ENCODE peak calls at places on chromosomes 4 and X, in seven cellular contexts. D, I, X, A, K, G and N are unnamed samples. For H3K4me1, the result is how much of the 10 kb centered on the place peaks cover.

GRCh38 chr4:121370729-121371325 is 10.0 kb downstream of the QRFPR start:
- DNase-seq in A (peak), G (no peak), K (no peak), I (peak), D (peak), X (peak), N (peak)

GRCh38 chr4:48665555-48666186 is 114.4 kb downstream of the FRYL start:
- DNase-seq in A (no peak), I (no peak), X (no peak), D (no peak), K (peak), G (no peak), N (no peak)

GRCh38 chr4:82428526-82428968 is 1.7 kb downstream of the HNRNPDL start:
- DNase-seq in X (no peak), K (no peak), A (no peak), I (no peak), G (no peak), D (no peak), N (no peak)

GRCh38 chr4:147461161-147461560 is 19.7 kb upstream of the EDNRA start:
- DNase-seq in I (no peak), D (no peak), A (no peak), K (peak), G (no peak), X (no peak), N (no peak)

GRCh38 chr4:22480928-22481327 is 34.9 kb downstream of the ADGRA3 start:
- DNase-seq in A (no peak), D (no peak), I (no peak), G (no peak), K (no peak), X (no peak), N (no peak)

GRCh38 chr4:142516686-142517145 is 329.4 kb downstream of the INPP4B start:
- DNase-seq in G (no peak), A (no peak), K (peak), X (no peak), I (no peak), D (no peak), N (peak)

GRCh38 chr4:185809517-185810071 is 2.4 kb downstream of the SORBS2 start:
- DNase-seq in I (no peak), X (no peak), K (no peak), G (no peak), D (no peak), A (no peak), N (no peak)

GRCh38 chr4:108393870-108394269 is 225.1 kb upstream of the LEF1 start:
- DNase-seq in X (no peak), K (no peak), I (no peak), D (no peak), G (no peak), A (no peak), N (no peak)

GRCh38 chrX:12239356-12240082 is 101.2 kb downstream of the FRMPD4 start:
- DNase-seq in I (no peak), A (no peak), D (no peak), K (no peak), X (no peak), G (no peak), N (peak)

GRCh38 chrX:44306336-44306735 is 37.1 kb downstream of the EFHC2 start:
- DNase-seq in I (no peak), D (peak), G (no peak), K (peak), X (peak), A (no peak), N (peak)

GRCh38 chr4:135267148-135267878 is 1065.7 kb upstream of the PABPC4L start:
- DNase-seq in K (peak), I (no peak), G (no peak), X (no peak), A (no peak), D (no peak), N (no peak)

GRCh38 chr4:184267206-184267608 is 49.5 kb upstream of the ENPP6 start:
- DNase-seq in G (no peak), D (no peak), K (no peak), A (no peak), X (no peak), I (no peak), N (no peak)

GRCh38 chr4:182749768-182750167 is 167.4 kb downstream of the DCTD start:
- DNase-seq in K (no peak), D (no peak), A (no peak), I (no peak), X (no peak), G (no peak), N (no peak)

GRCh38 chr4:72525938-72526337 is 43.1 kb downstream of the ADAMTS3 start:
- DNase-seq in A (peak), K (peak), I (peak), D (no peak), X (no peak), G (no peak), N (peak)

GRCh38 chr4:175671491-175671934 is 140.6 kb downstream of the GPM6A start:
- DNase-seq in G (no peak), I (peak), D (no peak), X (no peak), K (peak), A (no peak), N (no peak)

GRCh38 chr4:149113804-149114430 is 671.7 kb upstream of the NR3C2 start:
- DNase-seq in D (no peak), A (no peak), I (no peak), K (peak), X (no peak), G (no peak), N (no peak)

GRCh38 chrX:153438522-153438921 is 7.3 kb downstream of the TREX2 start:
- DNase-seq in G (no peak), I (no peak), X (no peak), A (no peak), D (no peak), K (peak), N (peak)

GRCh38 chrX:110159235-110159634 is 156.3 kb downstream of the TMEM164 start:
- DNase-seq in D (no peak), A (no peak), I (no peak), G (no peak), K (no peak), X (no peak), N (no peak)

GRCh38 chr4:89539374-89539773 is 231.8 kb upstream of the GPRIN3 start:
- DNase-seq in I (no peak), D (no peak), X (no peak), K (peak), A (no peak), G (no peak), N (peak)

GRCh38 chr4:77818667-77819408 is at the start of gene CNOT6L:
- DNase-seq in A (peak), X (peak), K (peak), I (peak), D (peak), G (peak), N (peak)

GRCh38 chr4:119240568-119240967 is 28.1 kb downstream of the USP53 start:
- DNase-seq in K (no peak), A (no peak), X (no peak), G (no peak), D (no peak), I (no peak), N (no peak)

GRCh38 chrX:149948001-149948400 is 9.7 kb upstream of the EOLA2 start:
- DNase-seq in I (no peak), X (no peak), G (no peak), A (no peak), K (no peak), D (no peak), N (no peak)

GRCh38 chr4:80008351-80008750 is 64.7 kb downstream of the ANTXR2 start:
- DNase-seq in G (no peak), D (no peak), K (no peak), A (no peak), I (no peak), X (no peak), N (no peak)

DNA sequence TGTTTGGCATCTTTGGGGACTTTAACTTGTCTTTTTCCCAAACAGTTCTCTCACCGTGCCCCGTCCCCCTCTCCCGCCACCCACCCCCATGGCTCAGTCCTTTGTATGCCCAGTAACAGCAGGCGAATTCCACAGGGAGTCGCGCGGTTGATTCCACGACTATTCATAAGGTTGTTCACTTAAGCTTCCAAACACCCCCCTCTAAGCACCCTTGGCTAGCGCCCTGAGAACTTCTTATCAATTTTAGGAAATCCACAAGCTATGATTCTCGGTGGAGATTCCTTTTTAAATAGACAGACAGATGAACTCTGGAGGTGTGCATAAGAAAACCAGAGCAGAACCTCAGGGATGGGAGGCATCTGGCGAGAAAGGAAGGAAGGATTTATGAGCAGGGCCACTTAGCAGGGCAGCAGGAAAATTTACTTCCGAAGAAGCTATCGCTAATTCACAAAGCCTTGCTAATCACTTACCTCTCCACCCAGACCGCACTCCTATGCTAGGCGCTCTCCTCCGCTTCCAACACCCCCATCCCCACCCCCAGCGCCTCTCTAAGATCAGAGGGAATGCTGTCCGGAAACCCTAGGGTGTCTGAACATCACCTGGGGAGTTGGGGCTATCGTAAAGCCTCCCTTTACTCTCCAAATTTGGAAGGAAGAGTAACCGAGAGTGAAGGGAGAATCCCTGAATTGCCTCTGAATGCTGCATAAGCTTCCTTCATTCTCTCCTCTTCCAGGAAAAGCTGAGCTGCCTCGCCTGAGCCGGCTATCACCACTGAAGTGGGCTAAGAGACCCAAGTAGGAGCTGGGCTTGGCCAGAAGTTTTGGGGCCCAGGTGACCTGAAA is 1.7 kb downstream of the UNC5C start:
- DNase-seq in X (no peak), G (no peak), A (no peak), K (no peak), D (no peak), I (peak), N (no peak)
- H3K4me1 ChIP-seq in X (under half), G (under half), A (under half), K (under half), D (under half), I (under half), N (under half)

GRCh38 chr4:8709729-8710360 is 117.3 kb downstream of the CPZ start:
- DNase-seq in K (no peak), G (no peak), I (no peak), D (no peak), A (peak), X (no peak), N (no peak)
- H3K4me3 ChIP-seq in K (no peak), G (no peak), I (no peak), D (no peak), A (no peak), X (no peak), N (no peak)

GRCh38 chrX:106203315-106203714 is 35.2 kb downstream of the PWWP3B start:
- DNase-seq in D (no peak), K (no peak), A (no peak), X (no peak), G (no peak), I (no peak), N (no peak)
- TF ChIP-seq CTCF in D (no peak), K (no peak), A (no peak), X (no peak), G (no peak), I (no peak), N (no peak)

DNA sequence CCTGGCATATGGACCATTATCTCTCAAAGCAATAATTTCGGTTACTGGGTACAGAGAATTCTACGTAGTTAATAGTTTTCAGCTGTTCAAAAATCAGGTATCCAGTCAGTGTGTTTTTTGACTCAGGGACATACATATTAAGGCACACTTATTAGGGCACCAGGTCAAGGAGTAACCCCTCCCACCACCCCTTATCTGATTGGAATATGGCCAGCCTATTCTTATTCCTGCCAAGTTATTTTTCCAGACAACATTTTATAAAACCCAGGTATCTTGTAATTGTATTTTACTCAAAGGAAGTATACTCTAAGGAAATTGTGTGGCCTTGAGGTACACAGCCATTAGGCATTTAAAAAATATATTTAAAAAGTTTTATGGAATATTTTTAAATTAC is 4.3 kb downstream of the ZFX start:
- DNase-seq in I (peak), X (no peak), K (no peak), A (no peak), G (no peak), D (no peak), N (no peak)
- H3K4me1 ChIP-seq in I (under half), X (under half), K (under half), A (under half), G (half or more), D (half or more), N (under half)

DNA sequence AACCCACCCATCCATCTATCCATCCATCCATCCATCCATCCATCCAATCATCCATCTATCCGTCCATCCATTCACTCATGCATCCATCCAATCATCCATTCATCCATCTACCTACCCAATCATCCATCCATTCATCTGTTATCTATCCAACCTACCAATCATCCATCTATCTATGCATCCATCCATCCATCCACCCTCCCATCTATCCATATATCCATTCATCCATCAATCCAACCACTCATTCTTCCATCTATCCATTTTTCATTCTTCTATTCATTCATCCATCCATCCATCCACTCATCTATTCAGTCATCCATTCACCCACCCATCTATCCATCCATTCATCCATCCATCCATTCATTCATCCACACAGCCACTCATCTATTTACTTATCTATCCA is 80.1 kb upstream of the SHOX start:
- DNase-seq in D (no peak), K (no peak), X (no peak), G (no peak), A (no peak), I (no peak), N (no peak)
- H3K4me3 ChIP-seq in D (no peak), K (no peak), X (no peak), G (no peak), A (no peak), I (no peak), N (no peak)

DNA sequence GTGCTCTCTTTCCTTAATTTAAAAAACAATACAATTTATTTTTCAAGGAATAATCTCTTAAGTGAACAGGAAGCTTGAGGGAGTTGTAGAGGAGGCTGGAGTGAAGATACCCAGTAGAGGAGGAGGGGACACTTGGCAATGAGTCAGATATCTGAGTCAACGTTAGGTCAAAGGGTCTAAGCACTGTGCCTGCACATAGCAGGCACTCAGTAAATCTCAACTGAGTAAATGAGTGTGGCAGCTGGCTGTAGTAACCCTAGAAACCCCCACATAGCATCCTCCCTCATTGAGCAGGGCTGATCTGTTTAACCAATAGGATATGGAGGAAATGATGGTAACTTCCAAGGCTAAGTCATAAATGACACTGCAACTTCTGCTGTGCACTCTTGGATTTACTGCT is 186.1 kb upstream of the FAM241A start:
- DNase-seq in D (no peak), A (no peak), X (peak), K (peak), I (no peak), G (no peak), N (peak)
- TF ChIP-seq CTCF in D (no peak), A (no peak), X (no peak), K (no peak), I (no peak), G (no peak), N (no peak)